ENCODE peak calls at places on chromosomes 4 and X, in nine cellular contexts. K is hepatocyte, C is IMR-90, Y is fibroblast of lung, N is H9, B is DND-41, Q is HCT116, F is MM.1S, H is neuronal stem cell. O is an unnamed sample.

GRCh38 chrX:47098746-47099145 is 20.5 kb downstream of the RGN start:
- DNase-seq in C (no peak), N (no peak), H (no peak), Y (no peak), B (no peak), F (no peak), Q (no peak), K (no peak), O (no peak)

GRCh38 chrX:66030505-66031317 is 9.2 kb downstream of the VSIG4 start:
- DNase-seq in Y (no peak), B (no peak), F (no peak), K (peak; percentile 30), C (peak; percentile 7), N (peak; percentile 39), H (peak; percentile 5), Q (peak; percentile 10), O (peak; percentile 55)

GRCh38 chr4:1693131-1693896 is 9.2 kb upstream of the FAM53A start:
- DNase-seq in H (peak; percentile 67), Y (peak; percentile 81), K (peak; percentile 91), Q (peak; percentile 67), C (peak; percentile 72), B (peak; percentile 75), N (peak; percentile 75), F (peak; percentile 79), O (peak; percentile 85)

GRCh38 chrX:14032383-14032782 is 2.7 kb upstream of the GEMIN8 start:
- DNase-seq in Y (peak; percentile 62), N (no peak), C (peak; percentile 61), Q (no peak), K (peak; percentile 69), F (peak; percentile 33), B (peak; percentile 58), H (peak; percentile 35), O (peak; percentile 63)

GRCh38 chr4:89268572-89269180 is 38.9 kb downstream of the GPRIN3 start:
- DNase-seq in N (no peak), Y (no peak), B (no peak), F (no peak), H (no peak), K (no peak), C (no peak), Q (no peak), O (no peak)

GRCh38 chr4:86401826-86402225 is 42.0 kb upstream of the MAPK10 start:
- DNase-seq in C (peak; percentile 19), N (no peak), Q (no peak), B (no peak), H (no peak), Y (no peak), K (no peak), F (no peak), O (no peak)

GRCh38 chr4:52657630-52658501 is 1.2 kb downstream of the USP46 start:
- DNase-seq in N (peak; percentile 66), K (peak; percentile 77), B (no peak), C (peak; percentile 69), Q (peak; percentile 6), H (peak; percentile 30), Y (peak; percentile 67), F (no peak), O (peak; percentile 5)

GRCh38 chr4:75561789-75562188 is 5.9 kb downstream of the ODAPH start:
- DNase-seq in Q (no peak), B (no peak), C (peak; percentile 7), H (peak; percentile 37), K (no peak), F (no peak), N (peak; percentile 68), Y (no peak), O (no peak)

GRCh38 chr4:176198316-176198903 is 3.0 kb upstream of the SPATA4 start:
- DNase-seq in H (no peak), Y (no peak), Q (no peak), C (no peak), N (peak; percentile 52), K (no peak), B (no peak), F (no peak), O (no peak)

GRCh38 chr4:89222171-89222570 is 85.4 kb downstream of the GPRIN3 start:
- DNase-seq in Q (peak; percentile 7), F (peak; percentile 79), C (no peak), B (no peak), Y (no peak), H (no peak), K (peak; percentile 30), N (no peak), O (no peak)

GRCh38 chr4:105088110-105088879 is 58.4 kb upstream of the TET2 start:
- DNase-seq in Y (peak; percentile 97), N (peak; percentile 48), F (no peak), Q (no peak), C (peak; percentile 98), H (no peak), B (no peak), K (peak; percentile 24), O (no peak)

GRCh38 chr4:135532132-135532531 is 1330.5 kb upstream of the PABPC4L start:
- DNase-seq in F (no peak), B (no peak), C (no peak), N (no peak), K (no peak), H (no peak), Q (no peak), Y (no peak), O (no peak)

GRCh38 chr4:127856485-127857447 is 23.9 kb upstream of the PLK4 start:
- DNase-seq in Q (no peak), Y (peak; percentile 92), C (peak; percentile 93), H (peak; percentile 4), K (peak; percentile 20), F (no peak), N (no peak), B (no peak), O (no peak)

GRCh38 chr4:127069675-127070074 is 563.1 kb upstream of the INTU start:
- DNase-seq in B (no peak), Y (no peak), K (no peak), Q (no peak), F (no peak), N (no peak), C (peak; percentile 32), H (no peak), O (no peak)

GRCh38 chrX:584572-584971 is 46.0 kb upstream of the SHOX start:
- DNase-seq in Y (no peak), C (no peak), F (no peak), B (no peak), N (no peak), Q (no peak), H (no peak), K (no peak), O (no peak)

GRCh38 chr4:24837296-24837695 is 41.9 kb downstream of the SOD3 start:
- DNase-seq in Y (no peak), B (no peak), N (no peak), F (no peak), K (no peak), Q (no peak), H (no peak), C (no peak), O (no peak)

GRCh38 chrX:48937065-48937907 is 18.5 kb upstream of the PIM2 start:
- DNase-seq in K (no peak), F (peak; percentile 94), N (no peak), Q (no peak), C (no peak), Y (no peak), H (no peak), B (peak; percentile 90), O (peak; percentile 91)

GRCh38 chr4:146567396-146567795 is 45.7 kb upstream of the SLC10A7 start:
- DNase-seq in Q (no peak), C (no peak), B (no peak), N (no peak), H (no peak), K (no peak), Y (no peak), F (no peak), O (no peak)

GRCh38 chr4:4347585-4347984 is 39.3 kb upstream of the NSG1 start:
- DNase-seq in Q (no peak), K (no peak), B (peak; percentile 10), Y (no peak), N (no peak), C (no peak), H (no peak), F (no peak), O (peak; percentile 45)
- H3K4me2 ChIP-seq in Q (no peak overlapping the region), K (no peak overlapping the region), B (no peak overlapping the region), Y (no peak overlapping the region), N (no peak overlapping the region), C (no peak overlapping the region), H (no peak overlapping the region), F (no peak overlapping the region), O (peak overlapping the region; percentile 66)

DNA sequence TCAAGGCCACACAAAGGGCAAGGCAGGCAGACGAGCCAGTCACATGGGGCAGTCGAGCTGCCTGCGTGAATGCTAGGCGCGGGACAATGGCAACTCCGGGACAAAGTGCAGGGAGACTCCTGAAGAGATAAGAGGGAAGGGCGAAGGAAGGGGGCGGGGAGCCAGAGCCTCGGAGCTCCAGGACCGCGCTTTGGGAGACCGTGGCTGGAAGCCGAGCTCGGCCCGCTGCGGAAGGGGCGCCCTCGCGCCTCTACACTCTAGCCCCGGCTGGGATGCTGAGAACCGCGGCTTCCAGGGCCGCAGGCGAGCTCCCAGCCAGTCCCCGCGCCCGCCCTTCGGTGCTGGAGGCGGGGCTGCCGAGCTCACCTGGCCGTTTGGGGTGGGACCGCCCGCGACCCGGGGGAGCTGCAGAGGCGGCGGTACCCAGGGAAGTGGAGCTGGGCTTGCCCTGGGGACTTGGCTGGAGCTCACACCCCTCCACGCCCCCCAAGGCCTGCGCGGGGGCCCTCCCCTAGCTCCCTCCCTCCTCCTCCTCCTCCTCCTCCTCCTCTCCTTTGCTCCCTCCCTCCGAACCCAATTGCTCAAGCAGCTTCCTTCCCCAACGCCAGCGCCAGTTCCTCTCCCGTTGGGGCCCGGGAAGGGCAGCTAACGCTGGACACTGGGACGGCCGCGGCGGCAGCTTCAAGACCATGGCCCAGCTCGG is at the start of gene SOWAHD:
- DNase-seq in B (no peak), C (no peak), K (peak; percentile 72), Y (peak; percentile 21), F (peak; percentile 52), H (no peak), Q (no peak), N (peak; percentile 73), O (peak; percentile 39)
- H3K4me1 ChIP-seq in B (peaks cover 47% of the 10 kb centered on the region), C (peaks cover 6% of the 10 kb centered on the region), K (no peaks in the 10 kb centered on the region), Y (no peaks in the 10 kb centered on the region), F (peaks cover 47% of the 10 kb centered on the region), H (peaks cover 14% of the 10 kb centered on the region), Q (peaks cover 24% of the 10 kb centered on the region), N (peaks cover 2% of the 10 kb centered on the region), O (peaks cover 72% of the 10 kb centered on the region)

GRCh38 chrX:55169782-55170181 is 50.4 kb upstream of the PAGE5 start:
- DNase-seq in H (no peak), Q (no peak), N (no peak), B (no peak), F (no peak), C (no peak), K (no peak), Y (no peak), O (peak; percentile 38)
- H3K4me2 ChIP-seq in H (no peak overlapping the region), Q (no peak overlapping the region), N (no peak overlapping the region), B (no peak overlapping the region), F (no peak overlapping the region), C (no peak overlapping the region), K (no peak overlapping the region), Y (no peak overlapping the region), O (peak overlapping the region; percentile 30)

DNA sequence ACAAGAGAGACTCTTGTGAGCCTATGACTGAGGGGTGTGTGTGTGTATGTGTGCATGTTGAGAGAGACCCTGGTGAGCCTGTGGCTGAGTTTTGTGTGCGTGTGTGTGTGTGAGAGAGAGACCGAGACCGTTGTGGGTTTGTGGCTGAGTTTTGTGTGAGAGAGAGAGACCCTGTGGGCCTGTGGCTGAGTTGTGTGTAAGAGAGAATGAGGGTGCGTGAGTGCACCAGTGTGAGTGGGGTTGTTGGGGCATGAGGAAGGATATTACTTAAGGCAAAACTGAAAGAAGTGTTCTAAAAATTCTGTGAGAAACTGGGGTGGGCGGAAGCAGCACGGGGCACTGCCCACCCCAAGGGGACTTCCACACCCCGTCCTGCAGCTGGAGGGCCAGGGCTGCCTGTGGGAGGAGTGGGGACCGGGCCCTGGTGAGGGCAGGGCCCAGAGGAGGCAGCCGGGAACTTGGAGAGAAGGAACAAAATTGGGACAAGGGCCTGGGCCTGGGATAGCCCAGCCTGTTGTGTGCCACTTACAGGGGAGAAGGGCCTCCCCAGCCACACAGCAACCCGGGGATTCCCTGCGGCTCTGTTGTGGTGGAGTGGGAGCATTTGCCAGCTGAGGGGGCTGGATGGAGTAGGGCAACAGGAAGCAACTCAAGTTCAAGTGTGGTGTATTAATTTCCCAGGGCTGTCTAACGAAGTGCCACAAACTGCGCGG is 22.0 kb downstream of the TMEM131L start:
- DNase-seq in H (no peak), Q (no peak), B (peak; percentile 87), K (no peak), N (no peak), C (peak; percentile 53), F (no peak), Y (peak; percentile 28), O (no peak)
- H3K4me1 ChIP-seq in H (peaks cover 21% of the 10 kb centered on the region), Q (peaks cover 63% of the 10 kb centered on the region), B (peaks cover 77% of the 10 kb centered on the region), K (peaks cover 17% of the 10 kb centered on the region), N (peaks cover 13% of the 10 kb centered on the region), C (peaks cover 28% of the 10 kb centered on the region), F (no peaks in the 10 kb centered on the region), Y (peaks cover 31% of the 10 kb centered on the region), O (peaks cover 91% of the 10 kb centered on the region)